ENCODE peak calls at places on chromosomes 12 and 14, in seven cellular contexts. X is transverse colon, F is uterus, L is lower lobe of right lung, M is cardiac muscle cell, O is sigmoid colon, K is mammary epithelial cell. Z is an unnamed sample.

GRCh38 chr12:72133497-72134055 is 138.6 kb upstream of the TRHDE start:
- DNase-seq in O (no peak), L (no peak), X (no peak), F (no peak), K (no peak), M (no peak), Z (no peak)

GRCh38 chr14:68564236-68564825 is 228.5 kb downstream of the ZFP36L1 start:
- DNase-seq in O (no peak), F (no peak), X (no peak), M (no peak), L (no peak), K (no peak), Z (no peak)

GRCh38 chr12:15038137-15038536 is 65.3 kb downstream of the PDE6H start:
- DNase-seq in O (no peak), K (no peak), F (no peak), X (no peak), M (no peak), L (no peak), Z (no peak)

GRCh38 chr14:62209287-62209899 is 447.2 kb downstream of the SNAPC1 start:
- DNase-seq in M (peak), O (no peak), L (no peak), X (no peak), K (peak), F (no peak), Z (no peak)

GRCh38 chr14:26709019-26709418 is 111.2 kb upstream of the NOVA1 start:
- DNase-seq in K (no peak), X (no peak), L (no peak), M (peak), O (no peak), F (no peak), Z (no peak)

GRCh38 chr14:36271939-36272907 is 48.2 kb downstream of the MBIP start:
- DNase-seq in O (no peak), M (peak), F (no peak), X (peak), L (peak), K (peak), Z (peak)

GRCh38 chr12:132776816-132777568 is 15.4 kb upstream of the ANKLE2 start:
- DNase-seq in M (peak), K (no peak), F (peak), O (peak), X (no peak), L (no peak), Z (no peak)

GRCh38 chr14:75452900-75453816 is 25.3 kb downstream of the JDP2 start:
- DNase-seq in K (peak), F (peak), O (peak), X (peak), M (peak), L (peak), Z (peak)

GRCh38 chr12:25692115-25693035 is 139.3 kb upstream of the LMNTD1 start:
- DNase-seq in F (no peak), O (no peak), L (no peak), K (no peak), X (no peak), M (peak), Z (no peak)

GRCh38 chr12:62643470-62643869 is 176.8 kb downstream of the MON2 start:
- DNase-seq in M (no peak), X (no peak), O (no peak), F (no peak), K (no peak), L (no peak), Z (no peak)

GRCh38 chr12:17592472-17592871 is 497.5 kb downstream of the RERGL start:
- DNase-seq in O (no peak), K (no peak), L (no peak), F (no peak), X (no peak), M (no peak), Z (no peak)

GRCh38 chr12:113170926-113171325 is 14.4 kb downstream of the DDX54 start:
- DNase-seq in F (no peak), K (no peak), L (no peak), M (no peak), X (no peak), O (no peak), Z (no peak)

GRCh38 chr14:36718216-36718615 is 56.6 kb downstream of the PAX9 start:
- DNase-seq in X (no peak), L (no peak), M (no peak), O (no peak), K (no peak), F (no peak), Z (no peak)

GRCh38 chr14:69268763-69269162 is 8.8 kb downstream of the GALNT16 start:
- DNase-seq in X (no peak), K (peak), M (peak), F (no peak), O (no peak), L (no peak), Z (no peak)

GRCh38 chr14:54194501-54194900 is 202.3 kb upstream of the CDKN3 start:
- DNase-seq in X (no peak), F (no peak), M (peak), O (no peak), K (peak), L (no peak), Z (no peak)

GRCh38 chr12:91769736-91770135 is 375.9 kb downstream of the BTG1 start:
- DNase-seq in O (no peak), K (no peak), L (no peak), F (no peak), X (no peak), M (no peak), Z (no peak)

GRCh38 chr12:76277480-76277879 is 70.7 kb downstream of the BBS10 start:
- DNase-seq in O (no peak), K (peak), L (no peak), X (no peak), M (peak), F (no peak), Z (no peak)

GRCh38 chr12:54030889-54031860 is 1.7 kb upstream of the HOXC5 start:
- DNase-seq in X (no peak), F (no peak), O (no peak), L (no peak), M (peak), K (no peak), Z (no peak)
- H3K4me3 ChIP-seq in X (no peak), F (no peak), O (no peak), L (peak), M (peak), K (no peak), Z (no peak)

GRCh38 chr12:7666595-7666994 is 887 bp upstream of the APOBEC1 start:
- DNase-seq in F (no peak), K (no peak), L (no peak), M (no peak), X (no peak), O (no peak), Z (no peak)

GRCh38 chr12:7661741-7662140 is 4.0 kb downstream of the APOBEC1 start:
- DNase-seq in M (no peak), L (no peak), O (no peak), K (no peak), F (no peak), X (no peak), Z (no peak)

GRCh38 chr12:7667025-7667575 is 1.4 kb upstream of the APOBEC1 start:
- DNase-seq in O (no peak), K (peak), X (no peak), F (no peak), L (no peak), M (no peak), Z (no peak)
- TF ChIP-seq CTCF in O (no peak), K (peak), X (no peak), F (no peak), L (no peak), M (peak), Z (no peak)

DNA sequence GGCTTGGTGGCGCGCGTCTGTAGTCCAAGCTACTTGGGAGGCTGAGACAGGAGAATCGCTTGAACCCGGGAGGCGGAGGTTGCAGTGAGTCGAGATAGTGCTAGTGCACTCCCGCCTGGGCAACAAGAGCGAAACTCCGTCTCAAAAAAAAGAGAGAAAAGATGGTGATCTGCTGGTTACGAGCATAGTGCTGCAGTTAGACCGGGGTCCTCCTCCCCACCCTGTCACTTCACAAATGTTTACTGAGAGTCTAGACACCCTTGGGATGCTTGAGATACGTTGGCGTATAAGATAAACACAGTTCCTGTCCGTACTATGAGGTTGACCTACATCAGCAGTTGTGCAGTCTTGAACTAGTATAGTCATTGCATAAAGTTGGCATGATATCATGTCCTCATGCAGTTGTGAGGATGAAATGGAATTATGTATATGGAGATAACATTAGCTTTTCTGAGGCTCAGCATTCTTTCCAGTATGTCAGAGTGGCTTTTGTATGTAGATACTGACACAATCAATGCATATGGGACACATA is 787 bp downstream of the ACAD10 start:
- DNase-seq in M (peak), O (no peak), F (no peak), X (no peak), L (no peak), K (no peak), Z (no peak)
- H3K27ac ChIP-seq in M (peak), O (peak), F (peak), X (peak), L (peak), K (peak), Z (no peak)

GRCh38 chr12:53750812-53751335 is 905 bp downstream of the CISTR start:
- DNase-seq in M (no peak), O (no peak), X (peak), K (no peak), F (no peak), L (peak), Z (peak)
- H3K4me3 ChIP-seq in M (peak), O (peak), X (peak), K (peak), F (peak), L (peak), Z (peak)

GRCh38 chr12:77914089-77914488 is 83.4 kb downstream of the NAV3 start:
- DNase-seq in M (peak), L (no peak), O (no peak), X (no peak), K (no peak), F (no peak), Z (no peak)
- TF ChIP-seq CTCF in M (peak), L (no peak), O (no peak), X (no peak), K (no peak), F (no peak), Z (no peak)

GRCh38 chr14:50830932-50831703 is at the start of gene NIN:
- DNase-seq in X (peak), M (peak), K (peak), O (peak), F (peak), L (peak), Z (no peak)

GRCh38 chr14:50831704-50832130 is 755 bp upstream of the NIN start:
- DNase-seq in F (peak), O (no peak), K (no peak), X (no peak), M (no peak), L (no peak), Z (peak)

GRCh38 chr14:50830044-50830931 is 674 bp downstream of the NIN start:
- DNase-seq in M (peak), F (peak), L (peak), K (peak), O (peak), X (peak), Z (peak)

GRCh38 chr14:50829472-50830043 is 1.4 kb downstream of the NIN start:
- DNase-seq in F (no peak), K (no peak), L (no peak), M (no peak), X (no peak), O (no peak), Z (no peak)

GRCh38 chr14:50828738-50829471 is 2.1 kb downstream of the NIN start:
- DNase-seq in K (no peak), X (no peak), O (no peak), F (no peak), L (no peak), M (no peak), Z (no peak)
- H3K27ac ChIP-seq in K (no peak), X (no peak), O (no peak), F (no peak), L (no peak), M (no peak), Z (peak)

GRCh38 chr12:21773263-21773741 is 1.2 kb downstream of the KCNJ8 start:
- DNase-seq in F (peak), K (no peak), X (peak), O (peak), L (peak), M (peak), Z (peak)

GRCh38 chr12:21775130-21775920 is 819 bp upstream of the KCNJ8 start:
- DNase-seq in L (no peak), X (no peak), K (no peak), F (no peak), M (no peak), O (no peak), Z (no peak)

GRCh38 chr12:21774358-21775129 is at the start of gene KCNJ8:
- DNase-seq in F (peak), O (peak), X (peak), M (peak), K (no peak), L (peak), Z (peak)

GRCh38 chr12:21776242-21776641 is 1.7 kb upstream of the KCNJ8 start:
- DNase-seq in M (no peak), K (no peak), F (no peak), X (no peak), L (no peak), O (no peak), Z (no peak)

GRCh38 chr12:21773799-21774198 is 707 bp downstream of the KCNJ8 start:
- DNase-seq in L (no peak), M (no peak), O (no peak), K (no peak), X (no peak), F (no peak), Z (no peak)
- H3K4me3 ChIP-seq in L (peak), M (peak), O (peak), K (no peak), X (peak), F (peak), Z (peak)

GRCh38 chr12:102811125-102811737 is 105.8 kb downstream of the PAH start:
- DNase-seq in O (no peak), M (peak), L (no peak), K (no peak), F (peak), X (no peak), Z (no peak)
- TF ChIP-seq CTCF in O (no peak), M (peak), L (peak), K (peak), F (peak), X (peak), Z (peak)

GRCh38 chr12:96907681-96908163 is 665 bp downstream of the NEDD1 start:
- DNase-seq in O (no peak), K (peak), F (no peak), M (peak), X (peak), L (no peak), Z (no peak)
- H3K27ac ChIP-seq in O (peak), K (peak), F (peak), M (peak), X (peak), L (peak), Z (peak)

Z was measured in dorsolateral prefrontal cortex.